ENCODE peak calls at places on chromosomes 16 and 17, in seven cellular contexts. Z is heart right ventricle, C is cardiac muscle cell, V is adrenal gland, M is heart left ventricle, R is esophagus squamous epithelium, I is NT2/D1. H is an unnamed sample.
A peak's percentile ranks its signal among the peaks of the same experiment; 100 is the strongest.

GRCh38 chr16:21277927-21278706 is at the start of gene CRYM:
- DNase-seq in R (no peak), Z (peak; percentile 55), M (peak; percentile 65), C (peak; percentile 72), I (no peak), V (peak; percentile 49), H (peak; percentile 55)

GRCh38 chr16:26802440-26802839 is 264.3 kb upstream of the C16orf82 start:
- DNase-seq in I (no peak), Z (no peak), M (no peak), R (no peak), C (no peak), V (no peak), H (no peak)

GRCh38 chr16:29673501-29673900 is 5.5 kb upstream of the QPRT start:
- DNase-seq in I (no peak), Z (no peak), V (no peak), R (no peak), C (no peak), M (no peak), H (no peak)

GRCh38 chr16:55444754-55445485 is 34.1 kb upstream of the MMP2 start:
- DNase-seq in V (peak; percentile 56), M (peak; percentile 50), R (no peak), Z (peak; percentile 40), C (peak; percentile 31), I (no peak), H (peak; percentile 33)

GRCh38 chr17:42679492-42680330 is 1.9 kb downstream of the CCR10 start:
- DNase-seq in Z (peak; percentile 68), V (peak; percentile 87), I (no peak), C (peak; percentile 87), M (peak; percentile 86), R (no peak), H (peak; percentile 73)

GRCh38 chr17:17043668-17044226 is 1.5 kb downstream of the MPRIP start:
- DNase-seq in M (no peak), V (peak; percentile 20), Z (no peak), R (no peak), C (peak; percentile 47), I (no peak), H (no peak)

GRCh38 chr16:58024673-58025350 is 742 bp upstream of the MMP15 start:
- DNase-seq in M (peak; percentile 51), Z (no peak), C (peak; percentile 52), R (no peak), I (no peak), V (peak; percentile 59), H (peak; percentile 76)

GRCh38 chr17:58335779-58336455 is 7.3 kb upstream of the TSPOAP1 start:
- DNase-seq in R (no peak), Z (no peak), I (no peak), M (no peak), C (no peak), V (peak; percentile 46), H (no peak)

GRCh38 chr16:88479795-88480760 is 27.0 kb downstream of the ZFPM1 start:
- DNase-seq in M (no peak), I (no peak), C (no peak), Z (no peak), R (no peak), V (no peak), H (no peak)

GRCh38 chr16:28326881-28327610 is 34.7 kb downstream of the SBK1 start:
- DNase-seq in M (no peak), Z (peak; percentile 34), I (peak; percentile 35), V (peak; percentile 62), R (no peak), C (peak; percentile 74), H (peak; percentile 57)

GRCh38 chr16:71526111-71526998 is at the start of gene CHST4:
- DNase-seq in C (peak; percentile 64), I (peak; percentile 95), Z (no peak), V (peak; percentile 84), M (no peak), R (no peak), H (no peak)

GRCh38 chr16:88766975-88767374 is 18.0 kb downstream of the PIEZO1 start:
- DNase-seq in V (no peak), I (no peak), Z (no peak), M (no peak), C (no peak), R (no peak), H (no peak)

GRCh38 chr17:56751145-56751743 is 82.5 kb downstream of the C17orf67 start:
- DNase-seq in I (no peak), M (no peak), C (no peak), V (no peak), Z (no peak), R (no peak), H (no peak)

GRCh38 chr16:15856901-15857778 is at the start of gene MYH11:
- DNase-seq in C (peak; percentile 48), V (no peak), R (no peak), M (no peak), I (peak; percentile 25), Z (no peak), H (no peak)

GRCh38 chr17:7242717-7243576 is 698 bp upstream of the GABARAP start:
- DNase-seq in C (peak; percentile 98), Z (peak; percentile 98), R (peak; percentile 77), I (peak; percentile 87), V (peak; percentile 97), M (peak; percentile 97), H (peak; percentile 96)

GRCh38 chr17:6421700-6422604 is 13.0 kb downstream of the AIPL1 start:
- DNase-seq in C (peak; percentile 85), M (peak; percentile 81), Z (peak; percentile 76), I (peak; percentile 73), R (peak; percentile 10), V (peak; percentile 85), H (peak; percentile 78)

GRCh38 chr16:71421911-71422310 is 19.9 kb downstream of the TLE7 start:
- DNase-seq in C (peak; percentile 16), I (no peak), V (no peak), Z (no peak), M (no peak), R (no peak), H (no peak)

GRCh38 chr16:55465077-55465896 is 13.7 kb upstream of the MMP2 start:
- DNase-seq in Z (peak; percentile 87), I (peak; percentile 82), V (peak; percentile 90), C (peak; percentile 94), R (peak; percentile 38), M (peak; percentile 83), H (peak; percentile 88)

GRCh38 chr17:6365187-6365943 is 69.6 kb downstream of the AIPL1 start:
- DNase-seq in M (no peak), I (no peak), Z (no peak), R (no peak), C (no peak), V (no peak), H (no peak)

GRCh38 chr17:75346906-75347305 is 57.7 kb upstream of the SLC25A19 start:
- DNase-seq in I (no peak), C (no peak), V (no peak), M (no peak), Z (no peak), R (no peak), H (no peak)

GRCh38 chr17:4969551-4970231 is 2.1 kb upstream of the SPAG7 start:
- DNase-seq in M (no peak), I (no peak), Z (no peak), C (peak; percentile 32), V (peak; percentile 60), R (no peak), H (no peak)
- H3K4me3 ChIP-seq in M (no peak overlapping the region), I (peak overlapping the region; percentile 91), Z (no peak overlapping the region), C (no peak overlapping the region), V (no peak overlapping the region), R (no peak overlapping the region), H (no peak overlapping the region)

GRCh38 chr16:31538199-31538598 is 10.5 kb downstream of the AHSP start:
- DNase-seq in Z (no peak), M (no peak), I (no peak), R (no peak), V (no peak), C (no peak), H (no peak)
- H3K27me3 ChIP-seq in Z (no peaks in the 10 kb centered on the region), M (no peaks in the 10 kb centered on the region), I (peaks cover 30% of the 10 kb centered on the region), R (peaks cover 49% of the 10 kb centered on the region), V (peaks cover 32% of the 10 kb centered on the region), C (no peaks in the 10 kb centered on the region), H (no peaks in the 10 kb centered on the region)

GRCh38 chr17:49762148-49762941 is 1.6 kb downstream of the FAM117A start:
- DNase-seq in C (no peak), I (no peak), M (no peak), R (no peak), V (no peak), Z (no peak), H (no peak)
- H3K4me3 ChIP-seq in C (peak overlapping the region; percentile 86), I (peak overlapping the region; percentile 83), M (no peak overlapping the region), R (no peak overlapping the region), V (no peak overlapping the region), Z (peak overlapping the region; percentile 62), H (no peak overlapping the region)

GRCh38 chr17:73901249-73901648 is 257.0 kb upstream of the SDK2 start:
- DNase-seq in M (no peak), Z (no peak), R (no peak), C (no peak), V (no peak), I (no peak), H (no peak)
- H3K27me3 ChIP-seq in M (peaks cover 19% of the 10 kb centered on the region), Z (no peaks in the 10 kb centered on the region), R (peaks cover 96% of the 10 kb centered on the region), C (peaks cover 84% of the 10 kb centered on the region), V (peaks cover 6% of the 10 kb centered on the region), I (peaks cover 82% of the 10 kb centered on the region), H (no peaks in the 10 kb centered on the region)